ENCODE peak calls at places on chromosomes 1 and 21, in seven cellular contexts. Y is fibroblast of lung; O is heart right ventricle; B is neural progenitor cell; L is activated naive CD8-positive, alpha-beta T cell treated with anti-CD3 and anti-CD28 coated beads, Interleukin-2, amount 50 U/mL, for 16 hours; E is NCI-H146; M is progenitor cell of endocrine pancreas. I is an unnamed sample.

GRCh38 chr1:62054188-62054587 is 140.5 kb upstream of the L1TD1 start:
- DNase-seq in O (no peak), M (no peak), Y (no peak), E (no peak), L (no peak), B (no peak), I (no peak)

GRCh38 chr1:198234511-198235251 is 77.9 kb downstream of the NEK7 start:
- DNase-seq in E (no peak), O (no peak), L (no peak), Y (peak; percentile 50), M (no peak), B (peak; percentile 11), I (peak; percentile 3)

GRCh38 chr1:24743404-24744211 is 1.6 kb upstream of the CLIC4 start:
- DNase-seq in L (no peak), B (peak; percentile 20), Y (peak; percentile 75), E (peak; percentile 37), M (no peak), O (no peak), I (no peak)

GRCh38 chr1:36572906-36573305 is 90.2 kb upstream of the CSF3R start:
- DNase-seq in B (no peak), Y (no peak), O (no peak), L (no peak), E (no peak), M (no peak), I (no peak)

GRCh38 chr1:40820911-40821693 is 37.5 kb downstream of the KCNQ4 start:
- DNase-seq in E (no peak), B (no peak), O (no peak), Y (no peak), M (no peak), L (no peak), I (no peak)

GRCh38 chr1:165444897-165445370 is at the start of gene RXRG:
- DNase-seq in Y (peak; percentile 18), M (peak; percentile 38), E (peak; percentile 13), B (peak; percentile 87), O (peak; percentile 64), L (no peak), I (peak; percentile 22)

GRCh38 chr1:156414440-156415064 is 45.5 kb downstream of the RHBG start:
- DNase-seq in B (peak; percentile 83), M (peak; percentile 58), L (no peak), Y (no peak), O (no peak), E (no peak), I (no peak)

GRCh38 chr1:248243204-248243603 is 12.0 kb downstream of the OR2M4 start:
- DNase-seq in E (peak; percentile 31), M (no peak), L (no peak), B (peak; percentile 15), Y (peak; percentile 15), O (no peak), I (no peak)

GRCh38 chr1:28926629-28927441 is 12.5 kb downstream of the EPB41 start:
- DNase-seq in M (no peak), L (no peak), B (peak; percentile 23), Y (no peak), O (no peak), E (peak; percentile 33), I (no peak)

GRCh38 chr1:32798679-32799416 is 18.3 kb downstream of the YARS1 start:
- DNase-seq in Y (no peak), O (no peak), B (no peak), E (no peak), L (no peak), M (no peak), I (no peak)

GRCh38 chr1:41500378-41500777 is 15.9 kb upstream of the EDN2 start:
- DNase-seq in E (no peak), O (peak; percentile 57), M (no peak), L (no peak), B (no peak), Y (no peak), I (peak; percentile 88)

GRCh38 chr1:207806531-207807394 is 54.9 kb downstream of the CD46 start:
- DNase-seq in M (no peak), Y (peak; percentile 25), O (no peak), L (no peak), E (no peak), B (no peak), I (no peak)

GRCh38 chr1:67832737-67833594 is at the start of gene GNG12:
- DNase-seq in O (peak; percentile 75), Y (peak; percentile 77), B (peak; percentile 87), L (no peak), E (peak; percentile 75), M (peak; percentile 49), I (peak; percentile 77)

GRCh38 chr1:65148548-65149390 is 766 bp downstream of the AK4 start:
- DNase-seq in B (peak; percentile 61), L (no peak), E (peak; percentile 74), M (peak; percentile 34), Y (peak; percentile 3), O (peak; percentile 60), I (peak; percentile 69)

GRCh38 chr1:39639333-39640130 is at the start of gene HEYL:
- DNase-seq in O (peak; percentile 88), E (peak; percentile 66), M (peak; percentile 55), L (peak; percentile 47), Y (peak; percentile 21), B (peak; percentile 91), I (peak; percentile 89)

GRCh38 chr1:46137901-46138300 is 5.5 kb upstream of the PIK3R3 start:
- DNase-seq in L (no peak), O (no peak), E (no peak), M (no peak), B (no peak), Y (peak; percentile 72), I (no peak)

GRCh38 chr21:44995257-44995941 is 55.6 kb downstream of the SLX9 start:
- DNase-seq in O (peak; percentile 13), Y (no peak), L (no peak), B (no peak), M (no peak), E (no peak), I (peak; percentile 21)

GRCh38 chr1:208343226-208343625 is 99.0 kb upstream of the PLXNA2 start:
- DNase-seq in L (no peak), O (no peak), M (no peak), Y (no peak), B (no peak), E (no peak), I (no peak)

GRCh38 chr1:98672184-98672583 is 10.7 kb downstream of the SNX7 start:
- DNase-seq in Y (no peak), B (peak; percentile 24), E (no peak), M (no peak), L (no peak), O (no peak), I (no peak)

GRCh38 chr1:95072117-95072516 is 634 bp downstream of the ALG14 start:
- DNase-seq in E (no peak), B (no peak), M (no peak), Y (no peak), L (no peak), O (no peak), I (peak; percentile 40)

GRCh38 chr1:18948048-18948912 is 8.2 kb downstream of the IFFO2 start:
- DNase-seq in Y (no peak), E (no peak), B (no peak), L (no peak), M (no peak), O (no peak), I (peak; percentile 67)

I was measured in mucosa of descending colon.